ENCODE peak calls at places on chromosomes 12 and 14, in four cellular contexts. One of them, this sample, is unnamed.

GRCh38 chr12:96196781-96197180 is 2.6 kb downstream of the ELK3 start:
- DNase-seq in K562: no peak
- DNase-seq in HepG2: no peak
- DNase-seq in H1: no peak
- DNase-seq in this sample: no peak

GRCh38 chr14:53979747-53980642 is 23.4 kb upstream of the BMP4 start:
- DNase-seq in K562: no peak
- DNase-seq in HepG2: peak
- DNase-seq in H1: no peak
- DNase-seq in this sample: no peak

GRCh38 chr12:30925607-30926242 is 823 bp upstream of the TSPAN11 start:
- DNase-seq in K562: no peak
- DNase-seq in HepG2: no peak
- DNase-seq in H1: no peak
- DNase-seq in this sample: no peak

GRCh38 chr12:105980048-105980447 is 158.7 kb downstream of the NUAK1 start:
- DNase-seq in K562: no peak
- DNase-seq in HepG2: no peak
- DNase-seq in H1: no peak
- DNase-seq in this sample: no peak

GRCh38 chr12:22588817-22589216 is 36.2 kb upstream of the ETNK1 start:
- DNase-seq in K562: no peak
- DNase-seq in HepG2: peak
- DNase-seq in H1: no peak
- DNase-seq in this sample: no peak

GRCh38 chr12:124774054-124774461 is 89.6 kb downstream of the SCARB1 start:
- DNase-seq in K562: no peak
- DNase-seq in HepG2: no peak
- DNase-seq in H1: no peak
- DNase-seq in this sample: no peak

GRCh38 chr14:23930742-23931141 is 22.8 kb upstream of the DHRS4 start:
- DNase-seq in K562: no peak
- DNase-seq in HepG2: no peak
- DNase-seq in H1: no peak
- DNase-seq in this sample: no peak

GRCh38 chr14:68701001-68701741 is 91.7 kb downstream of the ZFP36L1 start:
- DNase-seq in K562: no peak
- DNase-seq in HepG2: no peak
- DNase-seq in H1: no peak
- DNase-seq in this sample: no peak

GRCh38 chr14:100283984-100284881 is 22.0 kb downstream of the SLC25A29 start:
- DNase-seq in K562: no peak
- DNase-seq in HepG2: no peak
- DNase-seq in H1: peak
- DNase-seq in this sample: no peak

GRCh38 chr12:119115296-119115905 is 63.3 kb upstream of the HSPB8 start:
- DNase-seq in K562: peak
- DNase-seq in HepG2: peak
- DNase-seq in H1: peak
- DNase-seq in this sample: peak

GRCh38 chr12:96121271-96121711 is 72.9 kb upstream of the ELK3 start:
- DNase-seq in K562: peak
- DNase-seq in HepG2: no peak
- DNase-seq in H1: no peak
- DNase-seq in this sample: no peak

GRCh38 chr12:109863961-109864712 is 16.2 kb downstream of the GLTP start:
- DNase-seq in K562: no peak
- DNase-seq in HepG2: peak
- DNase-seq in H1: no peak
- DNase-seq in this sample: no peak

GRCh38 chr12:40146800-40147797 is 41.2 kb upstream of the SLC2A13 start:
- DNase-seq in K562: peak
- DNase-seq in HepG2: no peak
- DNase-seq in H1: no peak
- DNase-seq in this sample: no peak

GRCh38 chr12:92562063-92562734 is 140.6 kb upstream of the PLEKHG7 start:
- DNase-seq in K562: no peak
- DNase-seq in HepG2: no peak
- DNase-seq in H1: no peak
- DNase-seq in this sample: no peak

GRCh38 chr14:75905505-75905904 is 76.3 kb downstream of the TGFB3 start:
- DNase-seq in K562: peak
- DNase-seq in HepG2: no peak
- DNase-seq in H1: no peak
- DNase-seq in this sample: no peak
- TF ChIP-seq FOSL1 in K562: no peak
- TF ChIP-seq FOSL1 in HepG2: no peak
- TF ChIP-seq FOSL1 in H1: no peak
- TF ChIP-seq FOSL1 in this sample: no peak

GRCh38 chr12:114397978-114398881 is 7.7 kb downstream of the TBX5 start:
- DNase-seq in K562: no peak
- DNase-seq in HepG2: no peak
- DNase-seq in H1: no peak
- DNase-seq in this sample: no peak

GRCh38 chr12:114393569-114393968 is 12.4 kb downstream of the TBX5 start:
- DNase-seq in K562: no peak
- DNase-seq in HepG2: no peak
- DNase-seq in H1: no peak
- DNase-seq in this sample: no peak

GRCh38 chr12:114396869-114397719 is 8.8 kb downstream of the TBX5 start:
- DNase-seq in K562: no peak
- DNase-seq in HepG2: no peak
- DNase-seq in H1: no peak
- DNase-seq in this sample: no peak

GRCh38 chr12:114396153-114396868 is 9.6 kb downstream of the TBX5 start:
- DNase-seq in K562: no peak
- DNase-seq in HepG2: no peak
- DNase-seq in H1: no peak
- DNase-seq in this sample: no peak

DNA sequence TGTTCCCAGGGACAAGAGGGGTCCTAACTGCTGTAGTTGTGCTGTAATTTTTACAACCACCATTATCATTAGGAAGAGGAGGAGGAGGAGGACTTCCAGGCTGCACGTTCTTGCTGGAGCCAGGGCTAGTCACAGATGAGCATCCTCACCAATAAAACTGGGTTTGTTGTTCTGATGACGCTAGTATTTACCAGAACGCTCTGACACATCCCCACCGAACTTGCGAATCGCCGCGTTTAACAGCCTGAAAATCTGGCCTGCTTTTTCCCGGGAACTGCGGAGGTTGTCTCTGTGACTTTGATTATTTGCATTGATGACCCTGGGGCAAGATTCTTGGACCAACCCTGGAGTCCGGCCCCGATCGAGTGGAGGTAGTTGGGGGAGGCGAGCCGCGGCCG is 10.2 kb downstream of the TBX5 start:
- DNase-seq in K562: no peak
- DNase-seq in HepG2: no peak
- DNase-seq in H1: no peak
- DNase-seq in this sample: no peak
- TF ChIP-seq EZH2 in K562: no peak
- TF ChIP-seq EZH2 in HepG2: no peak
- TF ChIP-seq EZH2 in H1: peak
- TF ChIP-seq EZH2 in this sample: no peak

GRCh38 chr14:101475468-101476257 is 85.6 kb upstream of the DIO3 start:
- DNase-seq in K562: no peak
- DNase-seq in HepG2: peak
- DNase-seq in H1: no peak
- DNase-seq in this sample: no peak
- TF ChIP-seq FOSL1 in K562: no peak
- TF ChIP-seq FOSL1 in HepG2: no peak
- TF ChIP-seq FOSL1 in H1: no peak
- TF ChIP-seq FOSL1 in this sample: no peak

DNA sequence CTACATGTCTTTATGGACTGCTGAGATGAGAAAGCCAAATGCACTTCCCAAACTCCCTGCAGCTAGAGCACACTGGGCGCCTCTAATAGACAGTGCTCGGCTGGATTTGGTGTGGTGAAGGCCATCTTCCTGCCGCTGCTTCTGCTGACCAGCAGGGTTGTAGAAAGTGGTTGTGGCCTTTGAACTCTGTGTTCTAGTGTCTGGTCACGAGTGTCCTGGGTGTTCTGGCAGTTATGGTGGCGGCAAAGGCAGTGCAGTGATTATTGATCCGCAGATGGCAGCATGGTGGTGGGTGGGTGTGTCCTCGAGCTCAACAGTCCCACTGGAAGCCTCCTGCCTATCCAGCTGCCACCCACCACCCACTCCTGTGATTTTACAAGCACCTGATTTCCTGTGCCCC is 43.4 kb downstream of the SMIM41 start:
- DNase-seq in K562: no peak
- DNase-seq in HepG2: no peak
- DNase-seq in H1: no peak
- DNase-seq in this sample: no peak
- TF ChIP-seq EZH2 in K562: no peak
- TF ChIP-seq EZH2 in HepG2: no peak
- TF ChIP-seq EZH2 in H1: no peak
- TF ChIP-seq EZH2 in this sample: no peak

GRCh38 chr14:32413967-32414640 is 85.0 kb downstream of the AKAP6 start:
- DNase-seq in K562: no peak
- DNase-seq in HepG2: no peak
- DNase-seq in H1: no peak
- DNase-seq in this sample: no peak

GRCh38 chr14:32419429-32419828 is 90.3 kb downstream of the AKAP6 start:
- DNase-seq in K562: no peak
- DNase-seq in HepG2: no peak
- DNase-seq in H1: no peak
- DNase-seq in this sample: no peak

GRCh38 chr14:32417956-32418552 is 89.0 kb downstream of the AKAP6 start:
- DNase-seq in K562: peak
- DNase-seq in HepG2: no peak
- DNase-seq in H1: no peak
- DNase-seq in this sample: no peak

DNA sequence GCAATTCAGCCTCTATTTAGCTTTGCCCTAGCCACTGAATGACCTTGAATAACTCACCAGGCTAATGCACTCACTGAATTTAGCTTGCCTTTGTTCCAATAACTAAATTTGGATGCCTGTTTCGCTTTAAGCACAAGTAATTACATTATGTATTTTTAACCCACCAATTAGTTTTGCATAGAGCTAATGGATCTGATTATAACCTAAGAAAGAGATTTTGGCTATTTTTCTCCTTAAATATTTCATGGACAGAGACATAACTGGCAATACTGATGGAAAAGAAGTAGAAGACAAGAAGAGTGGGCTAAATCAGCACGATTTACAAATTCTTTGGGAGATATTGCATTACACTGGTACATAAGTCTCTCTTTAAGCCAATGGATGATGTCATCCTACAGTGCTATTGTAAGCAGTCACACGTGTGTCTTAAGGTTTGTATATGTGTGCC is 85.7 kb downstream of the AKAP6 start:
- DNase-seq in K562: no peak
- DNase-seq in HepG2: no peak
- DNase-seq in H1: no peak
- DNase-seq in this sample: no peak
- TF ChIP-seq FOSL1 in K562: no peak
- TF ChIP-seq FOSL1 in HepG2: no peak
- TF ChIP-seq FOSL1 in H1: no peak
- TF ChIP-seq FOSL1 in this sample: no peak

This sample was measured in HCT116.